ENCODE peak calls at places on chromosomes 4 and X, in six cellular contexts. L is M059J; K is Kasumi-1; Z is activated CD4-positive, alpha-beta T cell treated with anti-CD3 and anti-CD28 coated beads, Interleukin-2, amount 10 ng/mL, durations not matched to agents 24 days and 14 days; T is activated B cell treated with CpG ODN at 0.5 μM for 24 hours; M is NCI-H2081. R is an unnamed sample.
A peak's percentile ranks its signal among the peaks of the same experiment; 100 is the strongest.

GRCh38 chr4:168840988-168841681 is 168.9 kb downstream of the CBR4 start:
- DNase-seq in T (no peak), K (no peak), M (peak; percentile 10), Z (no peak), L (peak; percentile 28), R (no peak)

GRCh38 chrX:47189906-47190305 is 3.7 kb upstream of the UBA1 start:
- DNase-seq in Z (no peak), M (no peak), T (no peak), K (no peak), L (no peak), R (no peak)

GRCh38 chr4:156889616-156890594 is 81.7 kb downstream of the PDGFC start:
- DNase-seq in K (no peak), Z (no peak), T (no peak), M (no peak), L (peak; percentile 68), R (no peak)

GRCh38 chr4:110733901-110734300 is 111.0 kb upstream of the PITX2 start:
- DNase-seq in T (no peak), K (no peak), L (peak; percentile 82), M (no peak), Z (no peak), R (no peak)

GRCh38 chrX:135095715-135096114 is 24.6 kb downstream of the ETDB start:
- DNase-seq in M (no peak), Z (no peak), K (no peak), T (no peak), L (no peak), R (no peak)

GRCh38 chr4:42588909-42589308 is 68.0 kb downstream of the ATP8A1 start:
- DNase-seq in Z (no peak), L (no peak), M (no peak), K (no peak), T (no peak), R (no peak)

GRCh38 chrX:22406332-22406731 is 133.6 kb downstream of the CBLL2 start:
- DNase-seq in L (no peak), Z (no peak), T (no peak), M (no peak), K (no peak), R (no peak)

GRCh38 chr4:32025840-32026459 is 1305.8 kb downstream of the PCDH7 start:
- DNase-seq in L (peak; percentile 63), Z (no peak), K (no peak), M (no peak), T (no peak), R (peak; percentile 57)

GRCh38 chrX:16457239-16457638 is 192.7 kb upstream of the S100G start:
- DNase-seq in K (no peak), Z (no peak), L (no peak), M (no peak), T (no peak), R (no peak)

GRCh38 chr4:148112231-148112982 is 329.8 kb downstream of the NR3C2 start:
- DNase-seq in M (no peak), T (no peak), Z (no peak), K (peak; percentile 72), L (peak; percentile 62), R (no peak)

GRCh38 chr4:73669410-73670183 is 49.4 kb upstream of the RASSF6 start:
- DNase-seq in M (no peak), Z (no peak), L (no peak), K (no peak), T (no peak), R (peak; percentile 75)

GRCh38 chrX:48896611-48897011 is 957 bp downstream of the TIMM17B start:
- DNase-seq in Z (no peak), K (peak; percentile 3), M (peak; percentile 39), L (peak; percentile 17), T (no peak), R (no peak)

GRCh38 chrX:2325076-2325784 is 175.5 kb downstream of the DHRSX start:
- DNase-seq in M (no peak), K (no peak), Z (no peak), L (no peak), T (no peak), R (no peak)

GRCh38 chr4:89803915-89804314 is 33.0 kb downstream of the SNCA start:
- DNase-seq in M (no peak), Z (no peak), K (no peak), L (no peak), T (no peak), R (no peak)

GRCh38 chrX:17703201-17703600 is 34.1 kb upstream of the SCML1 start:
- DNase-seq in T (no peak), K (no peak), M (no peak), Z (no peak), L (peak; percentile 69), R (no peak)

GRCh38 chr4:24515698-24516097 is 68.7 kb downstream of the DHX15 start:
- DNase-seq in L (no peak), Z (no peak), T (no peak), K (no peak), M (no peak), R (no peak)

GRCh38 chrX:132413459-132413858 is 75.4 kb downstream of the MBNL3 start:
- DNase-seq in Z (no peak), T (no peak), L (no peak), K (no peak), M (no peak), R (no peak)

GRCh38 chr4:62913065-62913464 is 1496.2 kb downstream of the TECRL start:
- DNase-seq in M (no peak), T (no peak), L (no peak), K (no peak), Z (no peak), R (no peak)

GRCh38 chrX:109826954-109827708 is 94.1 kb upstream of the ACSL4 start:
- DNase-seq in Z (no peak), T (no peak), M (no peak), L (peak; percentile 96), K (no peak), R (no peak)

GRCh38 chr4:94127707-94128328 is 79.8 kb upstream of the SMARCAD1 start:
- DNase-seq in M (peak; percentile 2), T (no peak), Z (no peak), K (peak; percentile 46), L (peak; percentile 24), R (peak; percentile 21)

GRCh38 chrX:39212456-39212855 is 411.2 kb downstream of the MID1IP1 start:
- DNase-seq in K (no peak), T (no peak), L (peak; percentile 45), Z (no peak), M (peak; percentile 8), R (no peak)

GRCh38 chrX:27251369-27251768 is 211.8 kb downstream of the PPP4R3C start:
- DNase-seq in L (no peak), K (no peak), Z (no peak), M (no peak), T (no peak), R (no peak)

GRCh38 chrX:17417411-17417810 is 42.4 kb downstream of the NHS start:
- DNase-seq in M (no peak), K (no peak), Z (no peak), T (no peak), L (peak; percentile 59), R (no peak)

GRCh38 chr4:154124539-154125255 is 335.8 kb upstream of the SFRP2 start:
- DNase-seq in K (no peak), T (no peak), Z (no peak), L (peak; percentile 92), M (no peak), R (no peak)

GRCh38 chrX:17294561-17294960 is 80.4 kb upstream of the NHS start:
- DNase-seq in T (no peak), K (no peak), L (no peak), Z (no peak), M (no peak), R (no peak)

GRCh38 chr4:74692973-74693372 is 101.3 kb downstream of the BTC start:
- DNase-seq in Z (no peak), K (no peak), T (no peak), M (no peak), L (no peak), R (no peak)

GRCh38 chr4:38860788-38861424 is 4.3 kb upstream of the TLR6 start:
- DNase-seq in L (peak; percentile 57), T (no peak), K (peak; percentile 60), Z (peak; percentile 89), M (peak; percentile 31), R (no peak)

GRCh38 chr4:78601013-78601412 is 49.4 kb downstream of the ANXA3 start:
- DNase-seq in M (peak; percentile 67), K (no peak), Z (no peak), T (no peak), L (no peak), R (no peak)

GRCh38 chr4:185182196-185182595 is 21.6 kb downstream of the CFAP97 start:
- DNase-seq in T (no peak), Z (no peak), M (no peak), K (no peak), L (no peak), R (no peak)

GRCh38 chrX:153816821-153817220 is 13.5 kb downstream of the PDZD4 start:
- DNase-seq in K (peak; percentile 14), M (no peak), T (no peak), Z (peak; percentile 81), L (no peak), R (no peak)

GRCh38 chr4:96164814-96165351 is 325.0 kb downstream of the PDHA2 start:
- DNase-seq in Z (no peak), T (no peak), M (no peak), K (no peak), L (peak; percentile 87), R (no peak)

GRCh38 chr4:142480244-142480643 is 365.9 kb downstream of the INPP4B start:
- DNase-seq in K (no peak), L (peak; percentile 81), M (no peak), Z (no peak), T (no peak), R (peak; percentile 19)

GRCh38 chr4:24024157-24024556 is 134.3 kb upstream of the PPARGC1A start:
- DNase-seq in T (no peak), K (no peak), L (no peak), M (no peak), Z (no peak), R (no peak)

GRCh38 chrX:38656350-38656915 is 95.1 kb downstream of the TSPAN7 start:
- DNase-seq in L (no peak), K (no peak), T (no peak), M (no peak), Z (no peak), R (no peak)

GRCh38 chr4:31183256-31183655 is 463.1 kb downstream of the PCDH7 start:
- DNase-seq in M (no peak), L (no peak), Z (no peak), T (no peak), K (no peak), R (no peak)